ENCODE peak calls at places on chromosomes 11 and 22, in eight cellular contexts. K, V, P, D, O, S, N and F are unnamed samples. For H3K27me3 and H3K36me3, the result is how much of the 10 kb centered on the place peaks cover.

GRCh38 chr11:70876685-70877084 is 375.7 kb downstream of the SHANK2 start:
- DNase-seq in K (no peak), V (no peak), P (no peak), D (no peak), O (no peak), S (no peak), N (no peak), F (no peak)

GRCh38 chr22:48729499-48730171 is 1098.0 kb downstream of the BRD1 start:
- DNase-seq in K (no peak), V (no peak), P (no peak), D (no peak), O (no peak), S (peak), N (no peak), F (no peak)

GRCh38 chr22:29481265-29482000 is 1.4 kb downstream of the NEFH start:
- DNase-seq in K (no peak), V (no peak), P (no peak), D (no peak), O (peak), S (no peak), N (no peak), F (no peak)

GRCh38 chr22:27065259-27065658 is 407.9 kb downstream of the MIAT start:
- DNase-seq in K (no peak), V (no peak), P (no peak), D (no peak), O (no peak), S (no peak), N (no peak), F (no peak)

GRCh38 chr22:27752771-27753170 is 48.8 kb downstream of the MN1 start:
- DNase-seq in K (peak), V (no peak), P (no peak), D (no peak), O (no peak), S (peak), N (peak), F (peak)

GRCh38 chr22:32123657-32124056 is 35.4 kb downstream of the C22orf42 start:
- DNase-seq in K (no peak), V (no peak), P (no peak), D (no peak), O (no peak), S (no peak), N (no peak), F (no peak)

GRCh38 chr11:11972148-11972547 is 36.3 kb downstream of the DKK3 start:
- DNase-seq in K (no peak), V (no peak), P (no peak), D (no peak), O (no peak), S (no peak), N (no peak), F (no peak)

GRCh38 chr11:73566977-73567755 is 30.7 kb downstream of the FAM168A start:
- DNase-seq in K (peak), V (no peak), P (no peak), D (no peak), O (no peak), S (no peak), N (no peak), F (no peak)

GRCh38 chr11:31807791-31808074 is 3.4 kb downstream of the PAX6 start:
- DNase-seq in K (no peak), V (no peak), P (no peak), D (no peak), O (no peak), S (no peak), N (no peak), F (no peak)
- H3K27me3 ChIP-seq in K (half or more), V (under half), P (under half), D (half or more), O (under half), S (half or more), N (under half), F (under half)

DNA sequence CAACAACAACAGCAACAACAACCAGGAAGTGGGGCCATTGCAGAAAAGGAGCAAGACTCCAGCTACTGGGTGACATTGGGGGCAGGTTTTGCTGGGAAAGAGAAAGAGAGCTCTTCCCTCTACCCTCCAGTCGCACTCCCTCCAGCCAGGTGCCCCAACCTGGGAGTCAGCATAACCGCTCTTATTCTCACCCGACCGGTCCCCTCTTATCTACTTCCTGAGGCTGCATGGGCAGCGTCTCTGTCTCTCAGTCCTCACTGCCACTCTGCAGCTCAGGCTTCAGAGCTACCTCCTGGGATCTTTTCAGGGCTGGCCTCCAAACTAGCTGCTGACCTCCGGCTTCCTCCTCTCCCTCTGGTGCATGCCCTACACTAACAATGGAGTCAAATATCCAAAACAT is 5.1 kb downstream of the ZNF70 start:
- DNase-seq in K (no peak), V (no peak), P (no peak), D (no peak), O (no peak), S (no peak), N (no peak), F (no peak)
- H3K36me3 ChIP-seq in K (under half), V (under half), P (under half), D (under half), O (under half), S (under half), N (under half), F (under half)

GRCh38 chr11:118605116-118605867 is 2.1 kb upstream of the PHLDB1 start:
- DNase-seq in K (no peak), V (peak), P (no peak), D (no peak), O (peak), S (peak), N (no peak), F (peak)
- H3K4me3 ChIP-seq in K (no peak), V (peak), P (no peak), D (no peak), O (no peak), S (no peak), N (no peak), F (no peak)

GRCh38 chr11:2519517-2519878 is 74.7 kb downstream of the KCNQ1 start:
- DNase-seq in K (no peak), V (no peak), P (no peak), D (no peak), O (no peak), S (no peak), N (no peak), F (no peak)
- H3K27me3 ChIP-seq in K (under half), V (under half), P (under half), D (under half), O (under half), S (under half), N (half or more), F (under half)

DNA sequence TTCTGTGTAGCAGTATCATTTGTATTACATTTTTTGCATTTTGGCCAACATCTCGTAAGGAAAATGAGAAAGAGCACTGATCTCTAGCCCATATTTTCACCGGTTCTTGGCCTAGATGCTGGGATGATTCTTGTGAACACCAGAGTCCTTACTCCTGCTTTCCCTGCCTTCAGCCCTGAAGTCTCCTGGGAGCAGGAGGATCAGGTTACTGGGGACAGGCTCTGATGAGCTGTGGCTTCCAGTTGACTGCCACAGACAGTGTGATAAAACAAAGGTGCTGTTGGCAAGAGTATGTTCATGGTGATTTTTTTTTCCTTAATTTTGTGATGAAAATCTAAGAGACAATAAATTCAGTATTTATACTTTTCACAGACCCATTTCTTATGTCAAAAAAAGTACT is 34.2 kb upstream of the ADSL start:
- DNase-seq in K (no peak), V (no peak), P (no peak), D (no peak), O (no peak), S (no peak), N (no peak), F (no peak)
- H3K36me3 ChIP-seq in K (under half), V (under half), P (under half), D (half or more), O (under half), S (half or more), N (half or more), F (under half)

DNA sequence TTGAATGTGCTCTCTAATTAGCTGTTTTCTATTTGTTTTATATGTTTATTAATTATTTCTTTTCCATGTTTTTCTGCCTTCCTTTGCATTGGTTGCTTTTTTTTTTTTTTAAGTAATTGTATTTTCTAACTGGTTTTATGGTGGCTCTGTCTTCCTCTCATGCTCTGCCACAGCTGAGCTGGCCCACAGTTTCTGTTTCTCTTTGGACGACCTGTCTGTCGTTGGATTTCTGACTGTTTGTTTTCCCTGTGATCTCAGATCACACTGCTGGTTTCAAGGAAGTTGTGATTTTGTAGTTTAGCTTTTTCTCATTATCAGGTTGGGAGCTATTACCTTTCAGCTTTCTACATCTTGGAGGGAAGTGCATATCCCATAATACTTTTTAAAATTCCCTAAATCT is 15.9 kb upstream of the OR6M1 start:
- DNase-seq in K (no peak), V (no peak), P (no peak), D (no peak), O (no peak), S (no peak), N (no peak), F (no peak)
- H3K4me3 ChIP-seq in K (no peak), V (no peak), P (no peak), D (no peak), O (no peak), S (no peak), N (no peak), F (no peak)

GRCh38 chr11:64642418-64642735 is 51.4 kb downstream of the SLC22A12 start:
- DNase-seq in K (no peak), V (no peak), P (no peak), D (no peak), O (no peak), S (no peak), N (no peak), F (no peak)

GRCh38 chr11:64643927-64644326 is 52.9 kb downstream of the SLC22A12 start:
- DNase-seq in K (no peak), V (no peak), P (no peak), D (no peak), O (no peak), S (no peak), N (no peak), F (no peak)

GRCh38 chr11:64644348-64645242 is 53.6 kb downstream of the SLC22A12 start:
- DNase-seq in K (no peak), V (no peak), P (no peak), D (peak), O (no peak), S (no peak), N (no peak), F (no peak)

GRCh38 chr11:64642876-64643257 is 51.8 kb downstream of the SLC22A12 start:
- DNase-seq in K (no peak), V (no peak), P (no peak), D (no peak), O (peak), S (no peak), N (no peak), F (no peak)

GRCh38 chr11:64643258-64643881 is 52.4 kb downstream of the SLC22A12 start:
- DNase-seq in K (no peak), V (no peak), P (no peak), D (no peak), O (peak), S (no peak), N (no peak), F (no peak)
- H3K27me3 ChIP-seq in K (under half), V (under half), P (under half), D (under half), O (under half), S (half or more), N (half or more), F (under half)

DNA sequence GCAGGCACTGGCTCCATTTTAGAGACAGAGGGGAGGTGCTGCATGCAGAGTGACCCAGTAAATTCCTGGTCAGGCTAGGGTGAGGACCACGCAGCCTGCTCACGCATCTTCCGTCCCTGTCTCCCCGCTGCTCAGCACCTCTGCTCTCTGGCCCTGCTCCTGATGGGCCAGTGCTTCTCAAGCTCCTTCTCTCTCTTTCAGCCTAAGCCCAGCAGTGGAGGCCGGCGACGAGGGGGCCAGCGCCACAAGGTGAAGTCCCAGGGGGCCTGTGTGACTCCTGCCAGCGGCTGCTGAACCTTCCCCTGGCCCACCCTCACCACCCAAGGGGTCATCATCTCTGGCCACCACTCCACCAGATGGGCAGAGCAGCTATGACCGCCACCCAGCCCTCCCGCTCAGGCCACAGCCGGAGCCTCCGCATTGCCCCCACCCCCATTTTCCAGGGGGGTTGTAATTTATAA is 24.7 kb downstream of the GTPBP1 start:
- DNase-seq in K (no peak), V (no peak), P (peak), D (no peak), O (peak), S (peak), N (no peak), F (no peak)
- H3K36me3 ChIP-seq in K (under half), V (under half), P (under half), D (half or more), O (under half), S (half or more), N (half or more), F (half or more)

DNA sequence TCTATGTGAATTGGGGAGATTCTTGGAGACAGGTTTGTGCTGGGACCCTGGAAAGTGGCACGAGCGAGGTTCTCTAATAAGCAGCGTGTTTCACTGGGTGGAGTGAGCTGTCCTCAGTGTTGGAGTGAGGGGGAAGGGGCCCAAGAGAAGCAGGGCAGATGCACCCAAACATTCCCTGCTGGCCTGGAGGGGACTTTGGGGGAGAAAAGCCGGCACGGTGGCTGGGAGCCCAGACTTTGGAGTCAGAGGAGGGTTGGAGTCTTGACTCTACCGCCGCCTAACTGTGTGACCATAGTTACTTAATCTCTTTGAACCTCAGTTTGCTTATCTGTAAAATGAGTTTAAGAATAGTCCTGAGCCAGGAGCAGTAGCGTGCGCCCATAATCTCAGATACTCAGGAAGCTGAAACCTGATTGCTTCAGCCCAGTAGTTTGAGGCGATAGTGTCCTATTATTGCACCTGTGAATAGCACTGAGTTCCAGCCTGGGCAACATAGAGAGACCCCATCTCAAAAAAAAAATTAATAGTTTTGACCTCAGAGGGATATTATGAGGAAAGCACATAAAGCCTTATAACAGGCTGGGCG is 614 bp downstream of the NR1H3 start:
- DNase-seq in K (no peak), V (no peak), P (no peak), D (no peak), O (no peak), S (no peak), N (no peak), F (no peak)
- H3K4me3 ChIP-seq in K (no peak), V (peak), P (peak), D (no peak), O (peak), S (peak), N (peak), F (no peak)

GRCh38 chr22:49768077-49768476 is 59.6 kb downstream of the BRD1 start:
- DNase-seq in K (no peak), V (no peak), P (peak), D (no peak), O (no peak), S (no peak), N (no peak), F (no peak)
- H3K27me3 ChIP-seq in K (under half), V (under half), P (under half), D (under half), O (under half), S (under half), N (under half), F (under half)